ENCODE peak calls at places on chromosomes 4 and X, in eight cellular contexts. N, H, C, V, R, Z, G and J are unnamed samples.
A peak's percentile ranks its signal among the peaks of the same experiment; 100 is the strongest.

GRCh38 chr4:82515705-82516104 is 46.1 kb downstream of the TMEM150C start:
- DNase-seq in Z (no peak), G (no peak), C (peak; percentile 29), V (no peak), R (no peak), N (peak; percentile 17), H (no peak), J (no peak)

GRCh38 chr4:81351653-81352455 is 119.9 kb downstream of the RASGEF1B start:
- DNase-seq in C (peak; percentile 80), R (peak; percentile 19), V (peak; percentile 40), H (peak; percentile 46), Z (peak; percentile 73), N (peak; percentile 91), G (peak; percentile 44), J (peak; percentile 73)

GRCh38 chrX:19156223-19156622 is 34.0 kb upstream of the ADGRG2 start:
- DNase-seq in Z (no peak), N (no peak), R (no peak), G (no peak), C (peak; percentile 1), H (no peak), V (no peak), J (no peak)

GRCh38 chrX:48823029-48823428 is 3.3 kb upstream of the ERAS start:
- DNase-seq in G (no peak), Z (no peak), V (no peak), H (no peak), N (peak; percentile 17), C (no peak), R (no peak), J (no peak)

GRCh38 chr4:26780524-26780923 is 80.1 kb upstream of the STIM2 start:
- DNase-seq in C (no peak), Z (no peak), G (no peak), R (peak; percentile 12), H (no peak), V (no peak), N (no peak), J (no peak)

GRCh38 chr4:144591401-144591800 is 54.6 kb upstream of the HHIP start:
- DNase-seq in Z (no peak), R (peak; percentile 23), G (no peak), H (no peak), V (no peak), N (peak; percentile 23), C (peak; percentile 67), J (no peak)

GRCh38 chr4:140806175-140806574 is 50.0 kb upstream of the TBC1D9 start:
- DNase-seq in V (no peak), Z (no peak), G (no peak), C (no peak), R (no peak), N (no peak), H (no peak), J (no peak)

GRCh38 chr4:2083116-2083825 is 24.1 kb downstream of the NAT8L start:
- DNase-seq in N (peak; percentile 31), R (no peak), Z (no peak), H (no peak), V (no peak), C (no peak), G (no peak), J (no peak)

GRCh38 chrX:9148626-9149385 is 114.9 kb upstream of the FAM9B start:
- DNase-seq in Z (no peak), V (no peak), C (peak; percentile 11), H (no peak), G (no peak), N (peak; percentile 30), R (peak; percentile 63), J (no peak)

GRCh38 chrX:50973199-50973598 is 62.7 kb downstream of the BMP15 start:
- DNase-seq in R (no peak), H (no peak), V (no peak), C (no peak), Z (no peak), G (no peak), N (no peak), J (no peak)

GRCh38 chr4:56048621-56049427 is 100.1 kb downstream of the CEP135 start:
- DNase-seq in Z (peak; percentile 35), R (no peak), C (peak; percentile 86), G (no peak), V (no peak), N (peak; percentile 94), H (peak; percentile 4), J (peak; percentile 63)

GRCh38 chr4:159006202-159006601 is 96.7 kb upstream of the RAPGEF2 start:
- DNase-seq in C (no peak), R (no peak), H (no peak), Z (no peak), N (no peak), G (no peak), V (no peak), J (no peak)

GRCh38 chr4:126969360-126969759 is 663.4 kb upstream of the INTU start:
- DNase-seq in R (no peak), Z (no peak), C (no peak), N (peak; percentile 11), H (no peak), V (no peak), G (no peak), J (no peak)

GRCh38 chrX:109964390-109964789 is 38.5 kb upstream of the TMEM164 start:
- DNase-seq in Z (no peak), C (no peak), R (no peak), V (no peak), G (no peak), H (no peak), N (no peak), J (no peak)

GRCh38 chrX:6005856-6006255 is 222.8 kb downstream of the NLGN4X start:
- DNase-seq in Z (no peak), N (no peak), R (no peak), H (no peak), G (no peak), V (no peak), C (no peak), J (no peak)

GRCh38 chr4:19645589-19645988 is 606.1 kb upstream of the SLIT2 start:
- DNase-seq in G (no peak), C (no peak), Z (no peak), H (no peak), R (no peak), V (no peak), N (no peak), J (no peak)

GRCh38 chrX:11137543-11138139 is 26.5 kb downstream of the HCCS start:
- DNase-seq in G (peak; percentile 34), C (peak; percentile 32), N (peak; percentile 40), V (no peak), R (no peak), Z (no peak), H (no peak), J (no peak)

GRCh38 chr4:132542228-132542627 is 606.9 kb upstream of the PCDH10 start:
- DNase-seq in G (no peak), N (no peak), C (no peak), H (no peak), V (no peak), Z (no peak), R (no peak), J (no peak)

GRCh38 chr4:168737441-168738176 is 240.8 kb downstream of the PALLD start:
- DNase-seq in G (no peak), V (no peak), Z (no peak), H (no peak), N (no peak), C (no peak), R (no peak), J (no peak)

GRCh38 chrX:19381326-19381725 is 37.6 kb downstream of the PDHA1 start:
- DNase-seq in V (no peak), G (no peak), Z (no peak), R (no peak), N (no peak), C (no peak), H (no peak), J (no peak)

GRCh38 chr4:134544303-134544761 is 342.7 kb upstream of the PABPC4L start:
- DNase-seq in R (peak; percentile 66), C (peak; percentile 26), G (no peak), V (no peak), Z (no peak), H (no peak), N (peak; percentile 87), J (no peak)

GRCh38 chrX:6505960-6506359 is 29.0 kb downstream of the VCX3A start:
- DNase-seq in C (no peak), Z (no peak), R (no peak), N (peak; percentile 44), V (no peak), G (no peak), H (no peak), J (no peak)

GRCh38 chr4:165991325-165992180 is 118.5 kb downstream of the TLL1 start:
- DNase-seq in R (peak; percentile 22), G (no peak), V (no peak), N (no peak), C (no peak), Z (no peak), H (no peak), J (no peak)

GRCh38 chrX:118536687-118537461 is 41.3 kb downstream of the DOCK11 start:
- DNase-seq in V (no peak), G (peak; percentile 49), Z (peak; percentile 39), H (peak; percentile 23), C (peak; percentile 28), R (no peak), N (peak; percentile 76), J (no peak)

GRCh38 chr4:173056271-173056670 is 112.3 kb upstream of the GALNT7 start:
- DNase-seq in R (peak; percentile 57), V (no peak), G (no peak), N (no peak), C (no peak), H (no peak), Z (no peak), J (no peak)

GRCh38 chr4:36709986-36710385 is 428.6 kb downstream of the DTHD1 start:
- DNase-seq in G (no peak), R (no peak), V (no peak), Z (no peak), C (no peak), N (no peak), H (no peak), J (no peak)

GRCh38 chrX:18422325-18422724 is 3.1 kb upstream of the CDKL5 start:
- DNase-seq in N (no peak), R (peak; percentile 84), G (no peak), C (no peak), H (no peak), Z (no peak), V (peak; percentile 48), J (no peak)

GRCh38 chr4:71307729-71308128 is 31.1 kb upstream of the SLC4A4 start:
- DNase-seq in V (no peak), R (no peak), H (no peak), N (no peak), G (no peak), Z (no peak), C (no peak), J (no peak)